ENCODE peak calls at places on chromosomes 6 and 20, in four cellular contexts. T is adrenal gland, F is GM12878, Z is MM.1S. V is an unnamed sample. For H3K9me3, the result is how much of the 10 kb centered on the place peaks cover.

GRCh38 chr6:151765444-151765886 is 42.0 kb upstream of the ESR1 start:
- DNase-seq in T (peak), F (no peak), Z (peak), V (peak)

GRCh38 chr6:39808934-39809333 is 16.8 kb downstream of the DAAM2 start:
- DNase-seq in T (peak), F (no peak), Z (no peak), V (no peak)

GRCh38 chr20:36101201-36101600 is 53.3 kb upstream of the EPB41L1 start:
- DNase-seq in T (no peak), F (no peak), Z (peak), V (no peak)

GRCh38 chr6:151482290-151482689 is 11.5 kb upstream of the CCDC170 start:
- DNase-seq in T (no peak), F (no peak), Z (no peak), V (peak)

GRCh38 chr6:134520181-134521115 is 202.5 kb upstream of the SGK1 start:
- DNase-seq in T (no peak), F (no peak), Z (no peak), V (no peak)

GRCh38 chr6:4802312-4802935 is 26.2 kb downstream of the CDYL start:
- DNase-seq in T (no peak), F (peak), Z (no peak), V (no peak)

GRCh38 chr6:17385660-17386059 is 7.7 kb upstream of the CAP2 start:
- DNase-seq in T (no peak), F (no peak), Z (no peak), V (no peak)

GRCh38 chr20:32390999-32391398 is 32.9 kb downstream of the ASXL1 start:
- DNase-seq in T (no peak), F (no peak), Z (no peak), V (no peak)

GRCh38 chr6:5994234-5994998 is 12.3 kb downstream of the NRN1 start:
- DNase-seq in T (no peak), F (no peak), Z (no peak), V (no peak)

GRCh38 chr20:48679603-48680002 is 148.2 kb downstream of the PREX1 start:
- DNase-seq in T (peak), F (no peak), Z (no peak), V (no peak)

GRCh38 chr6:169981051-169981450 is 229.6 kb downstream of the ERMARD start:
- DNase-seq in T (no peak), F (no peak), Z (no peak), V (no peak)

GRCh38 chr6:169978615-169979161 is 227.3 kb downstream of the ERMARD start:
- DNase-seq in T (no peak), F (no peak), Z (no peak), V (no peak)

GRCh38 chr6:169981568-169981967 is 230.1 kb downstream of the ERMARD start:
- DNase-seq in T (no peak), F (no peak), Z (no peak), V (no peak)

GRCh38 chr6:169981969-169982368 is 230.5 kb downstream of the ERMARD start:
- DNase-seq in T (no peak), F (no peak), Z (no peak), V (no peak)

DNA sequence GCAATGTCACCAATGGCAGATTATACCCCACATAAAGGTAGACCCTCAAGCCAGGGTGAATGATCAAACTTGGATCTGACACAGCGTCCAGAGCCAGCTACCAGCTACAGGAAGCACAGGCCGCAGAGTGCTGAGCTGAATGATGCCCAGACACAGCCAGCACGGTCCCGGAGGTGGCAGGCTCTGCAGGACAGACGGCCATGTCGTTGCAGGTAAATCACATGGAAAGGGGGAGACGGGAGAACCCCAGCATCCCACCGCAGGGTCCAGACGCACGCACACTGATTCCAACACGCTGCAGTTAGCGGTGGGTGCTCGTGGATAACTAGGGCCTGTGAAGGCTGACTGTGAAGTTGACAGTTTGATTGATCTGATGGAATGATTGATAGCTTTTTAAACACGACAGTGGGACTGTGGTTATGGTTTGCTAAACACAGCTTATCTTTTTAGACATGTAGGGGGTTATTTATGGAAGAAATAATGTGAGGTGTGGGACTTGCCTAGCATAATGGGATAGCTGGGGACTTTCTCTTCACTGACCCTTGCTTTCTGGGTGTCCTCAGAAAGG is 228.5 kb downstream of the ERMARD start:
- DNase-seq in T (no peak), F (no peak), Z (no peak), V (no peak)
- H3K9me3 ChIP-seq in T (under half), F (under half), Z (under half), V (under half)

GRCh38 chr20:58244517-58245030 is 16.1 kb upstream of the ANKRD60 start:
- DNase-seq in T (no peak), F (no peak), Z (no peak), V (no peak)
- H3K4me3 ChIP-seq in T (no peak), F (no peak), Z (no peak), V (no peak)

DNA sequence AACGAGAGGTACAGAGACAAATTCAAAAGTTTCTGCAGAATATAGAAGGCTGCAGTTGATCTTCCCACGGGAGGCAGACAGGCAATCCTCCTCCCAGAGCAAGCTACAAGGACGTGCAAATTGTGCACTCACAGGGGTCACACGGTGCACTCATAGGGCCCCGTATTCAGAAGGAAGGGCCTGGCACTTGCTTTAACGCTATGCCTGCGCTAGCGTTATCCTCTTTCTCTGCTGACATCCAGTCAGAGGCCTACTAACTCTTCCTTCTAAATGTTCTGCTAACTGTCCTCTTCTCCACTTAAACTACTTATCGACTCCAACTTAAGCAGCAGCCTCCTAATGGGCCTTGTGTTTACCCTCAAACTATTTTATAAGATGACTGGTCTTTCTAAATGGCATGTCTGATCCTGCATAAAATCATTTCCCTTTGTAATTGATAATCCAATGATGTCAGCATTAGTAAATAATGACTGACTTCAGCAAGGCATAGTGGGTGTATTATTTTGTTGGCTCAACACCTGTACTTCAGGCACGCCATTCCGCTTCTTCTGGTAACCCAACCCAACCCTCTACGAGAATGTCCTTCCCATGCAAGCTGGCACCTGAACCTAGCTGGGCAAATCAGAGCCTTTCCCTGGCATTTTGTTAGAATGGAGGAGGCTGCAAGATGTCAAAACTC is 2.2 kb downstream of the IFNGR1 start:
- DNase-seq in T (no peak), F (no peak), Z (no peak), V (no peak)
- H3K27ac ChIP-seq in T (peak), F (peak), Z (no peak), V (no peak)

GRCh38 chr20:4880051-4880450 is 121.3 kb downstream of the SLC23A2 start:
- DNase-seq in T (no peak), F (no peak), Z (no peak), V (no peak)

GRCh38 chr20:4886771-4887527 is 114.4 kb downstream of the SLC23A2 start:
- DNase-seq in T (no peak), F (no peak), Z (no peak), V (no peak)

GRCh38 chr20:4885877-4886276 is 115.4 kb downstream of the SLC23A2 start:
- DNase-seq in T (no peak), F (no peak), Z (no peak), V (no peak)

GRCh38 chr20:4883546-4883945 is 117.8 kb downstream of the SLC23A2 start:
- DNase-seq in T (no peak), F (no peak), Z (no peak), V (no peak)

GRCh38 chr20:4883051-4883450 is 118.3 kb downstream of the SLC23A2 start:
- DNase-seq in T (no peak), F (no peak), Z (no peak), V (no peak)
- H3K9me3 ChIP-seq in T (under half), F (under half), Z (under half), V (under half)

GRCh38 chr6:11229267-11230043 is 3.0 kb downstream of the NEDD9 start:
- DNase-seq in T (no peak), F (no peak), Z (no peak), V (no peak)

GRCh38 chr6:11231564-11232176 is 798 bp downstream of the NEDD9 start:
- DNase-seq in T (no peak), F (no peak), Z (no peak), V (no peak)

GRCh38 chr6:11232177-11232967 is at the start of gene NEDD9:
- DNase-seq in T (peak), F (peak), Z (peak), V (peak)

GRCh38 chr6:11230158-11231107 is 2.0 kb downstream of the NEDD9 start:
- DNase-seq in T (no peak), F (no peak), Z (no peak), V (no peak)

GRCh38 chr6:11231108-11231463 is 1.4 kb downstream of the NEDD9 start:
- DNase-seq in T (no peak), F (no peak), Z (no peak), V (no peak)
- H3K4me3 ChIP-seq in T (no peak), F (peak), Z (no peak), V (peak)

DNA sequence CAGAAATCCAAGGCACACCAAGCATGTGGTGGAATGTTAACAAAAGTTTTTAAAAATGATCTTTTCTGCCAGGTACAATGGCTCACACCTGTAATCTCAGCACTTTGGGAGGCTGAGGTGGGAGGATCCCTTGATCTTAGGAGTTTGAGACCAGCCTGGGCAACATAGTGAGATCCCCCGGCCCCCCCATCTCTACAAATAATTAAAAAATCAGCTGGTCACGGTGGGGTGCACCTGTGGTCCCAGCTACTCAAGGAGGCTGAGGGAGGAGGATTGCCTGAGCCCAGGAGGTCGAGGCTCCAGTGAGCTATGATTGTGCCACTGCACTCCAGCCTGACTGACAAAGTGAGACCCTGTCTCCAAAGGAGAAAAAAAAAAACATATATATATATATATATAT is 8.0 kb downstream of the RIPK1 start:
- DNase-seq in T (no peak), F (no peak), Z (no peak), V (no peak)
- H3K27ac ChIP-seq in T (no peak), F (no peak), Z (no peak), V (no peak)

GRCh38 chr6:165223736-165224135 is 85.7 kb downstream of the C6orf118 start:
- DNase-seq in T (no peak), F (no peak), Z (no peak), V (no peak)
- H3K9me3 ChIP-seq in T (under half), F (under half), Z (under half), V (under half)

DNA sequence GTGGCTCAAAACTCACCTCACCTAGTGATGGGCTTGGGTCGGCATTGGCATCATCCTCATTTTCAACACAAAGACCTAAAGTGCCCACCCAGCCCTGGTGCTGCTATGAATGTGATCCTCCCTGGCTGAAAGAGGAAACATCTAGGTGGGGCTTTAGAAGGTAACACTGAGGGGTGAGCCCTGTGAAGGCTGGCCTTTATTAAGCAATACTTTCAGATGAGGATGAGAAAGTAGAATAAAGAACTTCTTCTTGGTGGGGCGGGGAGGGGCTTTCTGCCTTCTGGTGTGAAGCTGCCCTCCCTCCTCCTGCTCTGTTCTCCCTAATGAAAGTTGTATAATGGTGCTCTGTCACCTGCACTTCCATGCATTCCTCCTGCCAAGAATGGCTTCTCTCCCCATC is 133.0 kb upstream of the TRAF3IP2 start:
- DNase-seq in T (no peak), F (no peak), Z (no peak), V (no peak)
- H3K4me3 ChIP-seq in T (no peak), F (no peak), Z (no peak), V (no peak)